ENCODE peak calls at places on chromosomes 4 and X, in seven cellular contexts. V is stimulated activated CD4-positive, alpha-beta T cell treated with anti-CD3 and anti-CD28 coated beads, Interleukin-4, amount 100 ng/mL, for 4 hours; H is HFF-Myc; A is myocyte; I is NCI-H2227 treated with DMSO at 0.1 percent for 48 hours; R is activated T-helper 1 cell treated with Interleukin-2 at 50 U/mL for 16 hours; T is effector memory CD8-positive, alpha-beta T cell. J is an unnamed sample.
A peak's percentile ranks its signal among the peaks of the same experiment; 100 is the strongest.

GRCh38 chrX:15675490-15675921 is 10.9 kb upstream of the CLTRN start:
- DNase-seq in I (peak; percentile 97), V (peak; percentile 85), H (peak; percentile 39), A (no peak), T (peak; percentile 70), R (peak; percentile 73), J (peak; percentile 93)

GRCh38 chrX:45622538-45622937 is 421.9 kb upstream of the DIPK2B start:
- DNase-seq in A (peak; percentile 18), H (peak; percentile 77), V (no peak), R (no peak), T (no peak), I (no peak), J (no peak)

GRCh38 chr4:86968477-86969015 is 33.7 kb downstream of the AFF1 start:
- DNase-seq in R (no peak), I (no peak), T (no peak), A (no peak), V (no peak), H (no peak), J (no peak)

GRCh38 chrX:83510466-83511181 is 2.5 kb downstream of the POU3F4 start:
- DNase-seq in I (no peak), A (no peak), H (no peak), R (no peak), T (no peak), V (no peak), J (no peak)

GRCh38 chrX:111411591-111412371 is at the start of gene DCX:
- DNase-seq in V (no peak), T (no peak), I (peak; percentile 46), R (no peak), H (no peak), A (no peak), J (no peak)

GRCh38 chr4:1045595-1046201 is 34.3 kb downstream of the FGFRL1 start:
- DNase-seq in T (no peak), V (no peak), I (no peak), A (no peak), H (no peak), R (no peak), J (no peak)

GRCh38 chr4:70676554-70677090 is 10.3 kb upstream of the JCHAIN start:
- DNase-seq in T (no peak), H (no peak), R (no peak), I (no peak), V (no peak), A (no peak), J (no peak)

GRCh38 chr4:134343661-134344060 is 142.1 kb upstream of the PABPC4L start:
- DNase-seq in I (no peak), T (no peak), A (no peak), H (no peak), V (no peak), R (no peak), J (no peak)

GRCh38 chrX:111503594-111503993 is 7.9 kb upstream of the SERTM2 start:
- DNase-seq in T (no peak), H (no peak), R (no peak), V (no peak), A (no peak), I (no peak), J (no peak)

GRCh38 chrX:25034889-25035288 is 19.1 kb upstream of the ARX start:
- DNase-seq in V (no peak), A (peak; percentile 63), H (no peak), T (no peak), R (no peak), I (no peak), J (no peak)

J was measured in colonic mucosa.